ENCODE peak calls at places on chromosomes 16 and 17, in five cellular contexts. G is dorsolateral prefrontal cortex, V is transverse colon, N is astrocyte of the spinal cord, Y is heart left ventricle. T is an unnamed sample.

GRCh38 chr16:54931757-54932660 is 1.3 kb downstream of the IRX5 start:
- DNase-seq in G (no peak), V (no peak), N (peak; percentile 27), Y (no peak), T (no peak)

GRCh38 chr17:42670925-42671657 is 5.7 kb downstream of the PLEKHH3 start:
- DNase-seq in G (no peak), V (no peak), N (no peak), Y (no peak), T (no peak)

GRCh38 chr16:49599281-49599680 is 225.7 kb downstream of the C16orf78 start:
- DNase-seq in G (no peak), V (no peak), N (no peak), Y (no peak), T (no peak)

GRCh38 chr17:62366191-62366590 is 14.2 kb upstream of the EFCAB3 start:
- DNase-seq in G (no peak), V (no peak), N (no peak), Y (no peak), T (no peak)

GRCh38 chr17:80364091-80364691 is 50.8 kb upstream of the ENDOV start:
- DNase-seq in G (peak; percentile 34), V (no peak), N (no peak), Y (no peak), T (peak; percentile 3)

GRCh38 chr16:12096162-12096781 is 119.7 kb downstream of the SNX29 start:
- DNase-seq in G (no peak), V (no peak), N (peak; percentile 2), Y (no peak), T (peak; percentile 46)

GRCh38 chr17:12851901-12852435 is 62.7 kb downstream of the ARHGAP44 start:
- DNase-seq in G (no peak), V (no peak), N (no peak), Y (no peak), T (no peak)

GRCh38 chr17:8940866-8941471 is 24.5 kb downstream of the PIK3R5 start:
- DNase-seq in G (no peak), V (no peak), N (no peak), Y (no peak), T (no peak)

GRCh38 chr17:31674717-31675349 is 184.2 kb downstream of the COPRS start:
- DNase-seq in G (no peak), V (no peak), N (peak; percentile 52), Y (no peak), T (peak; percentile 40)

GRCh38 chr17:60914078-60914477 is 236.4 kb downstream of the BCAS3 start:
- DNase-seq in G (no peak), V (no peak), N (no peak), Y (no peak), T (peak; percentile 73)

GRCh38 chr16:78220571-78220970 is 121.1 kb downstream of the WWOX start:
- DNase-seq in G (no peak), V (no peak), N (no peak), Y (no peak), T (no peak)

GRCh38 chr17:64403881-64404460 is 13.3 kb upstream of the PECAM1 start:
- DNase-seq in G (no peak), V (no peak), N (no peak), Y (no peak), T (no peak)

GRCh38 chr16:28192811-28193529 is 18.8 kb downstream of the XPO6 start:
- DNase-seq in G (no peak), V (peak; percentile 65), N (no peak), Y (no peak), T (no peak)
- H3K4me3 ChIP-seq in G (no peak overlapping the region), V (no peak overlapping the region), N (no peak overlapping the region), Y (no peak overlapping the region), T (no peak overlapping the region)

DNA sequence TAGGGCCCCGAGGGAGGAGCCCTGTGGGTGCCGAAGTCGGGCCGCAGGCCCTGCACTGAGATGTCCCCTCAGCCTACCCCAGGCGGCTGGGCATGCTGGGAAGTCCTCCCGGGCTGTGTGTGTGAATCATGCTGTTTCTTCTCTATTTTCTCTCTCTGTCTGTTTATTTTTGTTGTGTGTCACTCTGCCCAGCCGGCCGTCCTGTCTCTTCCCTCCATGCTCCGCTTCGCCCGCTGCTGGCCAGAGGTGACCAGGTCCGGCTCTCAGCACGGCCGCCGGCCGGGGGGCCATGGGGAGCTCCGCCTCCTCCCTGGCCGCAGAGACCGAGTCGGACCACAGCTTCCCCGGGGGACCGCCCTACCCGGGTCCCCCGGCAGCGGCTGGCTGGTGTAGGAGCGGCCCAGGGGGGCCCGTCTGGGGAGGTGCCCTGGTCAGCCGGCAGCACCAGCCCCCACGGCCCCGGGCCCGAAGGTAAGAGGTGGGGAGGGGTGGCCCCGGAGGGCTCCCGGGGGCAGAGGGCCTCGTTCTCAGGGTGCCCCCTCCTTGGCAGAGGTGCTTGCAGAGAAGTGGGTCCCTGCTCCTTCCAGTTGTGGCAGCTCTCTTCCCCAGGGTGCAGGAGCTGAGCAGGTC is 12.5 kb downstream of the CAPN15 start:
- DNase-seq in G (no peak), V (no peak), N (peak; percentile 83), Y (no peak), T (no peak)
- TF ChIP-seq CTCF in G (no peak), V (no peak), N (peak; percentile 35), Y (no peak), T (no peak)

GRCh38 chr17:2214047-2214717 is 89.4 kb downstream of the SMG6 start:
- DNase-seq in G (peak; percentile 57), V (peak; percentile 29), N (peak; percentile 93), Y (peak; percentile 41), T (peak; percentile 96)
- H3K4me3 ChIP-seq in G (peak overlapping the region; percentile 0), V (no peak overlapping the region), N (peak overlapping the region; percentile 31), Y (no peak overlapping the region), T (peak overlapping the region; percentile 36)

GRCh38 chr17:76164331-76164730 is 23.3 kb upstream of the FOXJ1 start:
- DNase-seq in G (no peak), V (no peak), N (no peak), Y (no peak), T (no peak)

GRCh38 chr17:76170114-76170513 is 29.1 kb upstream of the FOXJ1 start:
- DNase-seq in G (no peak), V (no peak), N (no peak), Y (no peak), T (no peak)

GRCh38 chr17:76163919-76164318 is 22.9 kb upstream of the FOXJ1 start:
- DNase-seq in G (peak; percentile 11), V (no peak), N (no peak), Y (no peak), T (no peak)

GRCh38 chr17:76166906-76167305 is 25.9 kb upstream of the FOXJ1 start:
- DNase-seq in G (no peak), V (no peak), N (no peak), Y (no peak), T (no peak)

GRCh38 chr17:76166168-76166567 is 25.1 kb upstream of the FOXJ1 start:
- DNase-seq in G (peak; percentile 86), V (no peak), N (peak; percentile 44), Y (no peak), T (no peak)
- TF ChIP-seq CTCF in G (peak; percentile 22), V (no peak), N (no peak), Y (no peak), T (no peak)

DNA sequence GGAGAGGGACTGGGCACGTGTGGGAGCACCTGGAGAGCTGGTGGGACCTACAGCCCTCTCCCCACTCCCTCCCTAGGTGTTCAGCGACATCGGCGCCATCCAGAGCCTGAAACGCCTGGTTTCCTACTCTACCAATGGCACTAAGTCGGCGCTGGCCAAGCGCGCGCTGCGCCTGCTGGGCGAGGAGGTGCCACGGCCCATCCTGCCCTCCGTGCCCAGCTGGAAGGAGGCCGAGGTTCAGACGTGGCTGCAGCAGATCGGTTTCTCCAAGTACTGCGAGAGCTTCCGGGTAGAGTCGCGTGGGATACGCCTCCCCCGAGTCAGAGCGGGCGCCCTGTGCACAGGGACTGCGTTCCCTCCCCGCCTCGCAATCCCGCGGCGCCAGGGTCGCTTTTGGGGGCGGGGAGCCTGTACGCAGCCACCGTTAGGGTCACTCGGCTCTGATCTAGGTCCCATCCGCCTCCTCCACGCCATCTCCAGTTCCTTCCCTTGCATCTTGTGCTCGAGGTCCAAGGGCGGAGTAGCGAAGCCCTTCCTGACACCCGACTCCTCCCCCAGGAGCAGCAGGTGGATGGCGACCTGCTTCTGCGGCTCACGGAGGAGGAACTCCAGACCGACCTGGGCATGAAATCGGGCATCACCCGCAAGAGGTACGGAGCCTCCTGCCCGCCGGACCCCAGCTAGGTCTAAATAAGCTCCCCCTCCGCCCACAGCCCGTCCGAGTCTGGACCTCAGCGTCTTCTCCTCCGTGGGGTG is 13.0 kb downstream of the SARM1 start:
- DNase-seq in G (no peak), V (peak; percentile 84), N (no peak), Y (peak; percentile 47), T (no peak)
- H3K4me3 ChIP-seq in G (peak overlapping the region; percentile 49), V (peak overlapping the region; percentile 10), N (peak overlapping the region; percentile 12), Y (peak overlapping the region; percentile 53), T (no peak overlapping the region)

GRCh38 chr17:77604301-77605031 is 354.0 kb upstream of the TNRC6C start:
- DNase-seq in G (peak; percentile 20), V (no peak), N (no peak), Y (no peak), T (no peak)

GRCh38 chr17:77608431-77608830 is 350.1 kb upstream of the TNRC6C start:
- DNase-seq in G (peak; percentile 2), V (no peak), N (no peak), Y (no peak), T (no peak)

GRCh38 chr17:77607606-77608005 is 350.9 kb upstream of the TNRC6C start:
- DNase-seq in G (peak; percentile 18), V (no peak), N (no peak), Y (no peak), T (no peak)

GRCh38 chr17:77606146-77606864 is 352.2 kb upstream of the TNRC6C start:
- DNase-seq in G (peak; percentile 6), V (no peak), N (no peak), Y (no peak), T (no peak)

GRCh38 chr17:77606865-77607210 is 351.7 kb upstream of the TNRC6C start:
- DNase-seq in G (peak; percentile 22), V (no peak), N (no peak), Y (no peak), T (no peak)
- TF ChIP-seq CTCF in G (no peak), V (peak; percentile 13), N (no peak), Y (no peak), T (no peak)